ENCODE peak calls at places on chromosome 10, in five cellular contexts. Q, R, V, C and S are unnamed samples.

GRCh38 chr10:14550471-14550941 is 219.8 kb upstream of the FRMD4A start:
- DNase-seq in Q (no peak), R (no peak), V (no peak), C (no peak), S (no peak)

GRCh38 chr10:43284341-43284910 is 17.6 kb upstream of the RASGEF1A start:
- DNase-seq in Q (no peak), R (no peak), V (peak), C (no peak), S (no peak)

GRCh38 chr10:70331486-70332268 is 47.9 kb upstream of the NPFFR1 start:
- DNase-seq in Q (peak), R (peak), V (peak), C (no peak), S (no peak)

GRCh38 chr10:48444266-48444665 is 137.8 kb downstream of the MAPK8 start:
- DNase-seq in Q (no peak), R (no peak), V (peak), C (no peak), S (no peak)

GRCh38 chr10:102119417-102120141 is 589 bp downstream of the LDB1 start:
- DNase-seq in Q (no peak), R (peak), V (peak), C (no peak), S (peak)

GRCh38 chr10:117884088-117884487 is 162.7 kb downstream of the RAB11FIP2 start:
- DNase-seq in Q (no peak), R (no peak), V (no peak), C (no peak), S (no peak)

GRCh38 chr10:13862541-13863233 is 275.9 kb downstream of the PRPF18 start:
- DNase-seq in Q (no peak), R (no peak), V (no peak), C (no peak), S (no peak)

GRCh38 chr10:103443475-103444185 is 8.5 kb downstream of the CALHM2 start:
- DNase-seq in Q (no peak), R (no peak), V (no peak), C (no peak), S (no peak)

GRCh38 chr10:31321396-31321941 is 2.5 kb downstream of the ZEB1 start:
- DNase-seq in Q (no peak), R (no peak), V (peak), C (no peak), S (peak)

GRCh38 chr10:86730227-86730626 is 26.2 kb upstream of the BMPR1A start:
- DNase-seq in Q (no peak), R (no peak), V (peak), C (no peak), S (no peak)

GRCh38 chr10:43226851-43227845 is 39.7 kb downstream of the RASGEF1A start:
- DNase-seq in Q (peak), R (peak), V (no peak), C (no peak), S (peak)